ENCODE peak calls at places on chromosomes 13 and 19, in five cellular contexts. One of them, this sample, is unnamed.

GRCh38 chr13:36745436-36745835 is 71.6 kb downstream of the SERTM1 start:
- DNase-seq in HCT116: no peak
- DNase-seq in HAP-1: no peak
- DNase-seq in tibial artery: no peak
- DNase-seq in adrenal gland: no peak
- DNase-seq in this sample: no peak

GRCh38 chr19:58582985-58583384 is 9.8 kb upstream of the MZF1 start:
- DNase-seq in HCT116: no peak
- DNase-seq in HAP-1: no peak
- DNase-seq in tibial artery: no peak
- DNase-seq in adrenal gland: peak; percentile 13
- DNase-seq in this sample: no peak

GRCh38 chr19:47790398-47790814 is 11.9 kb downstream of the SELENOW start:
- DNase-seq in HCT116: peak; percentile 88
- DNase-seq in HAP-1: peak; percentile 58
- DNase-seq in tibial artery: peak; percentile 79
- DNase-seq in adrenal gland: peak; percentile 84
- DNase-seq in this sample: peak; percentile 88

GRCh38 chr19:18397242-18398202 is at the start of gene LRRC25:
- DNase-seq in HCT116: no peak
- DNase-seq in HAP-1: no peak
- DNase-seq in tibial artery: peak; percentile 59
- DNase-seq in adrenal gland: no peak
- DNase-seq in this sample: no peak

GRCh38 chr13:97235549-97236206 is 13.5 kb downstream of the MBNL2 start:
- DNase-seq in HCT116: no peak
- DNase-seq in HAP-1: no peak
- DNase-seq in tibial artery: no peak
- DNase-seq in adrenal gland: no peak
- DNase-seq in this sample: peak; percentile 33

GRCh38 chr19:46887240-46887782 is 26.5 kb downstream of the ARHGAP35 start:
- DNase-seq in HCT116: no peak
- DNase-seq in HAP-1: no peak
- DNase-seq in tibial artery: no peak
- DNase-seq in adrenal gland: no peak
- DNase-seq in this sample: no peak

GRCh38 chr19:43511324-43511723 is 6.8 kb upstream of the PHLDB3 start:
- DNase-seq in HCT116: no peak
- DNase-seq in HAP-1: no peak
- DNase-seq in tibial artery: no peak
- DNase-seq in adrenal gland: no peak
- DNase-seq in this sample: no peak

GRCh38 chr19:6685962-6686627 is 16.1 kb upstream of the TNFSF14 start:
- DNase-seq in HCT116: no peak
- DNase-seq in HAP-1: no peak
- DNase-seq in tibial artery: no peak
- DNase-seq in adrenal gland: no peak
- DNase-seq in this sample: no peak

GRCh38 chr13:30110301-30111070 is 196.9 kb downstream of the KATNAL1 start:
- DNase-seq in HCT116: no peak
- DNase-seq in HAP-1: no peak
- DNase-seq in tibial artery: no peak
- DNase-seq in adrenal gland: no peak
- DNase-seq in this sample: no peak

GRCh38 chr13:110244926-110245325 is 62.0 kb downstream of the COL4A1 start:
- DNase-seq in HCT116: no peak
- DNase-seq in HAP-1: no peak
- DNase-seq in tibial artery: no peak
- DNase-seq in adrenal gland: no peak
- DNase-seq in this sample: no peak

GRCh38 chr19:5011476-5012238 is 42.7 kb downstream of the KDM4B start:
- DNase-seq in HCT116: no peak
- DNase-seq in HAP-1: no peak
- DNase-seq in tibial artery: no peak
- DNase-seq in adrenal gland: no peak
- DNase-seq in this sample: no peak

GRCh38 chr19:50978772-50979390 is 4.8 kb downstream of the KLK7 start:
- DNase-seq in HCT116: no peak
- DNase-seq in HAP-1: no peak
- DNase-seq in tibial artery: no peak
- DNase-seq in adrenal gland: no peak
- DNase-seq in this sample: no peak

GRCh38 chr13:35818577-35819165 is 312.5 kb downstream of the DCLK1 start:
- DNase-seq in HCT116: peak; percentile 26
- DNase-seq in HAP-1: peak; percentile 33
- DNase-seq in tibial artery: no peak
- DNase-seq in adrenal gland: no peak
- DNase-seq in this sample: no peak

GRCh38 chr19:44593294-44593693 is 20.1 kb upstream of the IGSF23 start:
- DNase-seq in HCT116: no peak
- DNase-seq in HAP-1: no peak
- DNase-seq in tibial artery: no peak
- DNase-seq in adrenal gland: no peak
- DNase-seq in this sample: no peak

GRCh38 chr19:43789029-43789428 is 8.3 kb upstream of the KCNN4 start:
- DNase-seq in HCT116: no peak
- DNase-seq in HAP-1: peak; percentile 9
- DNase-seq in tibial artery: no peak
- DNase-seq in adrenal gland: no peak
- DNase-seq in this sample: no peak

GRCh38 chr13:102400619-102401125 is 1.2 kb downstream of the FGF14 start:
- DNase-seq in HCT116: no peak
- DNase-seq in HAP-1: no peak
- DNase-seq in tibial artery: peak; percentile 36
- DNase-seq in adrenal gland: no peak
- DNase-seq in this sample: peak; percentile 27

GRCh38 chr19:23318143-23318542 is 67.9 kb upstream of the ZNF724 start:
- DNase-seq in HCT116: no peak
- DNase-seq in HAP-1: no peak
- DNase-seq in tibial artery: no peak
- DNase-seq in adrenal gland: no peak
- DNase-seq in this sample: no peak

GRCh38 chr13:112658807-112659206 is 31.0 kb upstream of the ATP11A start:
- DNase-seq in HCT116: no peak
- DNase-seq in HAP-1: no peak
- DNase-seq in tibial artery: no peak
- DNase-seq in adrenal gland: no peak
- DNase-seq in this sample: no peak

GRCh38 chr13:107322228-107322627 is 754.3 kb upstream of the ARGLU1 start:
- DNase-seq in HCT116: no peak
- DNase-seq in HAP-1: no peak
- DNase-seq in tibial artery: no peak
- DNase-seq in adrenal gland: no peak
- DNase-seq in this sample: no peak

GRCh38 chr19:35708391-35708790 is 4.0 kb downstream of the ZBTB32 start:
- DNase-seq in HCT116: no peak
- DNase-seq in HAP-1: no peak
- DNase-seq in tibial artery: no peak
- DNase-seq in adrenal gland: no peak
- DNase-seq in this sample: no peak

GRCh38 chr13:43786766-43787517 is at the start of gene ENOX1:
- DNase-seq in HCT116: peak; percentile 34
- DNase-seq in HAP-1: peak; percentile 69
- DNase-seq in tibial artery: peak; percentile 29
- DNase-seq in adrenal gland: peak; percentile 46
- DNase-seq in this sample: peak; percentile 67

GRCh38 chr19:17806945-17807344 is 12.0 kb downstream of the B3GNT3 start:
- DNase-seq in HCT116: no peak
- DNase-seq in HAP-1: no peak
- DNase-seq in tibial artery: no peak
- DNase-seq in adrenal gland: no peak
- DNase-seq in this sample: no peak

GRCh38 chr13:27182844-27183497 is 11.4 kb upstream of the USP12 start:
- DNase-seq in HCT116: peak; percentile 78
- DNase-seq in HAP-1: no peak
- DNase-seq in tibial artery: peak; percentile 75
- DNase-seq in adrenal gland: peak; percentile 66
- DNase-seq in this sample: peak; percentile 79

GRCh38 chr13:95643471-95643813 is 1.1 kb downstream of the DZIP1 start:
- DNase-seq in HCT116: no peak
- DNase-seq in HAP-1: peak; percentile 36
- DNase-seq in tibial artery: no peak
- DNase-seq in adrenal gland: no peak
- DNase-seq in this sample: no peak

GRCh38 chr13:51811920-51812328 is 8.0 kb upstream of the DHRS12 start:
- DNase-seq in HCT116: no peak
- DNase-seq in HAP-1: no peak
- DNase-seq in tibial artery: peak; percentile 46
- DNase-seq in adrenal gland: no peak
- DNase-seq in this sample: no peak

GRCh38 chr13:85582890-85583289 is 216.3 kb downstream of the SLITRK6 start:
- DNase-seq in HCT116: no peak
- DNase-seq in HAP-1: no peak
- DNase-seq in tibial artery: no peak
- DNase-seq in adrenal gland: no peak
- DNase-seq in this sample: no peak

GRCh38 chr19:53881482-53882390 is at the start of gene PRKCG:
- DNase-seq in HCT116: no peak
- DNase-seq in HAP-1: peak; percentile 31
- DNase-seq in tibial artery: no peak
- DNase-seq in adrenal gland: no peak
- DNase-seq in this sample: no peak

GRCh38 chr19:1864480-1865171 is 1.2 kb upstream of the KLF16 start:
- DNase-seq in HCT116: no peak
- DNase-seq in HAP-1: no peak
- DNase-seq in tibial artery: peak; percentile 66
- DNase-seq in adrenal gland: peak; percentile 78
- DNase-seq in this sample: peak; percentile 82

GRCh38 chr13:51557875-51558604 is 26.2 kb upstream of the WDFY2 start:
- DNase-seq in HCT116: no peak
- DNase-seq in HAP-1: no peak
- DNase-seq in tibial artery: no peak
- DNase-seq in adrenal gland: no peak
- DNase-seq in this sample: no peak

GRCh38 chr13:41071775-41072174 is 10.5 kb downstream of the WBP4 start:
- DNase-seq in HCT116: no peak
- DNase-seq in HAP-1: no peak
- DNase-seq in tibial artery: no peak
- DNase-seq in adrenal gland: no peak
- DNase-seq in this sample: no peak
- H3K36me3 ChIP-seq in HCT116: peaks cover 59% of the 10 kb centered on the region
- H3K36me3 ChIP-seq in HAP-1: peaks cover 10% of the 10 kb centered on the region
- H3K36me3 ChIP-seq in tibial artery: peaks cover 88% of the 10 kb centered on the region
- H3K36me3 ChIP-seq in adrenal gland: peaks cover 86% of the 10 kb centered on the region
- H3K36me3 ChIP-seq in this sample: peaks cover 83% of the 10 kb centered on the region

DNA sequence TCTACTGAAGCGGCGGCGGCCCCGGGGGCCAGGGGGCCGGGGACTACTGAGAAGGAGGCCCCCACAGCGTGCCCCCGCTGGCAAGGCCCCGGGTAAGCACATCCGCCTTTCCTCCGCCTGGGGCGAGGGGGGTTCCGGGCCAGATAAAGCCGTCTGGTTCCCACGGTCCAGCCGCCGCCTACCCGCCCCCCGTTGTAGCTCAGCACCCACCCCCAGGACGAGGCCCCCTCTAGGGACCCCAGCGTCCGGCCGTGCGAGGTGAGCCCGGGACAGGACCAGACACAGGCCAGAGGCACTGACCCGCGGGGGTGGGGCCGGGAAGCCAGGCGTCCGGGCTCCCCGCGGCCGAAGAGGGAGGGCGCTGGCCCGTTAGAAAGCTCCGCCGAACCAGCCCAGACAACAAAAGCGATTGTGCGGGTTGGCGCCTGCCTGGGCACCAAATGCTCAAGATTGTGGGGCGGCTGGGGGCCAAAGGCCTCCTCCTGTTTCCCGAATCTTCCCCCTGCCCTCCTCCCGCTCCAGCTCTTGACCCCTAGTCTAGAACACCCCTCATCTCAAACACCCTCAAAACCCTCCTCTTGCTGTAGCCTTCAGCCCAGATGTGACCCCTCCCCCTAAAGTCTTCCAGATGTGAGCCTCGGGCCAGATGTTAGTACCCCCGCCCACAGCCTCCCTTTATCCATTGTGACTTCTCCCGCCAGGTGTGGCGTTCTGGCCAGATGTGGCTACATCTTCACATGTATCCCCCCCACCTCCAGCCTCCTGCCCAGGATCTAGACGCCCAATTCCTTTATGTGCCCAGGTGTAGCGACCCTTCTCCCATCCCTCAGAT is 867 bp upstream of the LTBP4 start:
- DNase-seq in HCT116: no peak
- DNase-seq in HAP-1: no peak
- DNase-seq in tibial artery: peak; percentile 58
- DNase-seq in adrenal gland: peak; percentile 38
- DNase-seq in this sample: peak; percentile 71
- H3K4me3 ChIP-seq in HCT116: peak overlapping the region; percentile 62
- H3K4me3 ChIP-seq in HAP-1: peak overlapping the region; percentile 49
- H3K4me3 ChIP-seq in tibial artery: peak overlapping the region; percentile 67
- H3K4me3 ChIP-seq in adrenal gland: no peak overlapping the region
- H3K4me3 ChIP-seq in this sample: peak overlapping the region; percentile 62

GRCh38 chr19:49923055-49924003 is 5.7 kb upstream of the ATF5 start:
- DNase-seq in HCT116: no peak
- DNase-seq in HAP-1: no peak
- DNase-seq in tibial artery: no peak
- DNase-seq in adrenal gland: no peak
- DNase-seq in this sample: no peak

GRCh38 chr19:49925486-49925885 is 3.5 kb upstream of the ATF5 start:
- DNase-seq in HCT116: no peak
- DNase-seq in HAP-1: no peak
- DNase-seq in tibial artery: no peak
- DNase-seq in adrenal gland: no peak
- DNase-seq in this sample: no peak

GRCh38 chr19:49924004-49924880 is 4.8 kb upstream of the ATF5 start:
- DNase-seq in HCT116: no peak
- DNase-seq in HAP-1: no peak
- DNase-seq in tibial artery: no peak
- DNase-seq in adrenal gland: no peak
- DNase-seq in this sample: no peak

GRCh38 chr19:49920624-49921363 is 8.2 kb upstream of the ATF5 start:
- DNase-seq in HCT116: no peak
- DNase-seq in HAP-1: no peak
- DNase-seq in tibial artery: no peak
- DNase-seq in adrenal gland: no peak
- DNase-seq in this sample: no peak

GRCh38 chr19:49921871-49922755 is 6.9 kb upstream of the ATF5 start:
- DNase-seq in HCT116: no peak
- DNase-seq in HAP-1: no peak
- DNase-seq in tibial artery: no peak
- DNase-seq in adrenal gland: no peak
- DNase-seq in this sample: no peak
- H3K36me3 ChIP-seq in HCT116: peaks cover 45% of the 10 kb centered on the region
- H3K36me3 ChIP-seq in HAP-1: peaks cover 77% of the 10 kb centered on the region
- H3K36me3 ChIP-seq in tibial artery: peaks cover 40% of the 10 kb centered on the region
- H3K36me3 ChIP-seq in adrenal gland: peaks cover 31% of the 10 kb centered on the region
- H3K36me3 ChIP-seq in this sample: peaks cover 91% of the 10 kb centered on the region

GRCh38 chr19:19627442-19627715 is 641 bp downstream of the LPAR2 start:
- DNase-seq in HCT116: no peak
- DNase-seq in HAP-1: no peak
- DNase-seq in tibial artery: no peak
- DNase-seq in adrenal gland: no peak
- DNase-seq in this sample: no peak
- H3K4me3 ChIP-seq in HCT116: peak overlapping the region; percentile 76
- H3K4me3 ChIP-seq in HAP-1: no peak overlapping the region
- H3K4me3 ChIP-seq in tibial artery: no peak overlapping the region
- H3K4me3 ChIP-seq in adrenal gland: peak overlapping the region; percentile 57
- H3K4me3 ChIP-seq in this sample: peak overlapping the region; percentile 30